ENCODE peak calls at places on chromosomes 13 and 19, in seven cellular contexts. One of them, this sample, is unnamed.

GRCh38 chr19:35206379-35206778 is 22.2 kb downstream of the FAM187B start:
- DNase-seq in colonic mucosa: no peak
- DNase-seq in psoas muscle: no peak
- DNase-seq in left ventricle myocardium inferior: no peak
- DNase-seq in fibroblast of lung: no peak
- DNase-seq in uterus: no peak
- DNase-seq in breast epithelium: no peak
- DNase-seq in this sample: no peak

GRCh38 chr13:65656740-65657329 is 1573.3 kb downstream of the PCDH9 start:
- DNase-seq in colonic mucosa: no peak
- DNase-seq in psoas muscle: no peak
- DNase-seq in left ventricle myocardium inferior: no peak
- DNase-seq in fibroblast of lung: peak
- DNase-seq in uterus: no peak
- DNase-seq in breast epithelium: no peak
- DNase-seq in this sample: no peak

GRCh38 chr13:102814025-102814607 is 15.2 kb downstream of the BIVM start:
- DNase-seq in colonic mucosa: no peak
- DNase-seq in psoas muscle: no peak
- DNase-seq in left ventricle myocardium inferior: no peak
- DNase-seq in fibroblast of lung: no peak
- DNase-seq in uterus: no peak
- DNase-seq in breast epithelium: no peak
- DNase-seq in this sample: no peak

GRCh38 chr19:9863759-9864158 is 28.6 kb downstream of the PIN1 start:
- DNase-seq in colonic mucosa: no peak
- DNase-seq in psoas muscle: no peak
- DNase-seq in left ventricle myocardium inferior: no peak
- DNase-seq in fibroblast of lung: no peak
- DNase-seq in uterus: no peak
- DNase-seq in breast epithelium: no peak
- DNase-seq in this sample: no peak

GRCh38 chr13:79678100-79678499 is 197.1 kb downstream of the NDFIP2 start:
- DNase-seq in colonic mucosa: no peak
- DNase-seq in psoas muscle: no peak
- DNase-seq in left ventricle myocardium inferior: no peak
- DNase-seq in fibroblast of lung: peak
- DNase-seq in uterus: no peak
- DNase-seq in breast epithelium: no peak
- DNase-seq in this sample: no peak

GRCh38 chr19:19866599-19867248 is 1.0 kb downstream of the ZNF253 start:
- DNase-seq in colonic mucosa: peak
- DNase-seq in psoas muscle: no peak
- DNase-seq in left ventricle myocardium inferior: no peak
- DNase-seq in fibroblast of lung: peak
- DNase-seq in uterus: no peak
- DNase-seq in breast epithelium: no peak
- DNase-seq in this sample: no peak

GRCh38 chr19:10747674-10748073 is 29.8 kb downstream of the DNM2 start:
- DNase-seq in colonic mucosa: peak
- DNase-seq in psoas muscle: no peak
- DNase-seq in left ventricle myocardium inferior: no peak
- DNase-seq in fibroblast of lung: no peak
- DNase-seq in uterus: no peak
- DNase-seq in breast epithelium: no peak
- DNase-seq in this sample: no peak

GRCh38 chr13:75180805-75181455 is 301.0 kb downstream of the TBC1D4 start:
- DNase-seq in colonic mucosa: no peak
- DNase-seq in psoas muscle: no peak
- DNase-seq in left ventricle myocardium inferior: no peak
- DNase-seq in fibroblast of lung: peak
- DNase-seq in uterus: no peak
- DNase-seq in breast epithelium: no peak
- DNase-seq in this sample: no peak

GRCh38 chr19:30799854-30800755 is 427.9 kb downstream of the ZNF536 start:
- DNase-seq in colonic mucosa: peak
- DNase-seq in psoas muscle: peak
- DNase-seq in left ventricle myocardium inferior: peak
- DNase-seq in fibroblast of lung: no peak
- DNase-seq in uterus: no peak
- DNase-seq in breast epithelium: no peak
- DNase-seq in this sample: no peak

GRCh38 chr13:35393886-35394285 is 82.6 kb downstream of the MAB21L1 start:
- DNase-seq in colonic mucosa: no peak
- DNase-seq in psoas muscle: no peak
- DNase-seq in left ventricle myocardium inferior: no peak
- DNase-seq in fibroblast of lung: no peak
- DNase-seq in uterus: no peak
- DNase-seq in breast epithelium: no peak
- DNase-seq in this sample: no peak

GRCh38 chr19:18726417-18726767 is 42.9 kb downstream of the CRTC1 start:
- DNase-seq in colonic mucosa: no peak
- DNase-seq in psoas muscle: no peak
- DNase-seq in left ventricle myocardium inferior: no peak
- DNase-seq in fibroblast of lung: no peak
- DNase-seq in uterus: no peak
- DNase-seq in breast epithelium: no peak
- DNase-seq in this sample: no peak

GRCh38 chr19:36482876-36483275 is 6.5 kb downstream of the ZNF566 start:
- DNase-seq in colonic mucosa: no peak
- DNase-seq in psoas muscle: no peak
- DNase-seq in left ventricle myocardium inferior: no peak
- DNase-seq in fibroblast of lung: no peak
- DNase-seq in uterus: no peak
- DNase-seq in breast epithelium: no peak
- DNase-seq in this sample: no peak

GRCh38 chr13:92224825-92225224 is 826.4 kb downstream of the GPC5 start:
- DNase-seq in colonic mucosa: no peak
- DNase-seq in psoas muscle: no peak
- DNase-seq in left ventricle myocardium inferior: no peak
- DNase-seq in fibroblast of lung: no peak
- DNase-seq in uterus: no peak
- DNase-seq in breast epithelium: no peak
- DNase-seq in this sample: no peak

GRCh38 chr13:100045355-100045754 is 43.5 kb upstream of the PCCA start:
- DNase-seq in colonic mucosa: no peak
- DNase-seq in psoas muscle: no peak
- DNase-seq in left ventricle myocardium inferior: no peak
- DNase-seq in fibroblast of lung: no peak
- DNase-seq in uterus: no peak
- DNase-seq in breast epithelium: no peak
- DNase-seq in this sample: no peak

GRCh38 chr13:110421061-110421460 is 114.0 kb downstream of the COL4A2 start:
- DNase-seq in colonic mucosa: no peak
- DNase-seq in psoas muscle: no peak
- DNase-seq in left ventricle myocardium inferior: no peak
- DNase-seq in fibroblast of lung: peak
- DNase-seq in uterus: no peak
- DNase-seq in breast epithelium: no peak
- DNase-seq in this sample: no peak

GRCh38 chr13:91398413-91399188 is at the start of gene GPC5:
- DNase-seq in colonic mucosa: peak
- DNase-seq in psoas muscle: peak
- DNase-seq in left ventricle myocardium inferior: peak
- DNase-seq in fibroblast of lung: peak
- DNase-seq in uterus: peak
- DNase-seq in breast epithelium: peak
- DNase-seq in this sample: no peak

GRCh38 chr13:41700790-41701310 is 243.5 kb downstream of the RGCC start:
- DNase-seq in colonic mucosa: no peak
- DNase-seq in psoas muscle: no peak
- DNase-seq in left ventricle myocardium inferior: no peak
- DNase-seq in fibroblast of lung: peak
- DNase-seq in uterus: peak
- DNase-seq in breast epithelium: no peak
- DNase-seq in this sample: no peak

GRCh38 chr13:104204177-104204576 is 1138.0 kb upstream of the SLC10A2 start:
- DNase-seq in colonic mucosa: no peak
- DNase-seq in psoas muscle: no peak
- DNase-seq in left ventricle myocardium inferior: no peak
- DNase-seq in fibroblast of lung: no peak
- DNase-seq in uterus: no peak
- DNase-seq in breast epithelium: no peak
- DNase-seq in this sample: no peak

GRCh38 chr19:29672933-29673336 is 7.7 kb downstream of the PLEKHF1 start:
- DNase-seq in colonic mucosa: no peak
- DNase-seq in psoas muscle: no peak
- DNase-seq in left ventricle myocardium inferior: no peak
- DNase-seq in fibroblast of lung: no peak
- DNase-seq in uterus: no peak
- DNase-seq in breast epithelium: peak
- DNase-seq in this sample: no peak

GRCh38 chr19:29673451-29674371 is 8.4 kb downstream of the PLEKHF1 start:
- DNase-seq in colonic mucosa: no peak
- DNase-seq in psoas muscle: no peak
- DNase-seq in left ventricle myocardium inferior: no peak
- DNase-seq in fibroblast of lung: no peak
- DNase-seq in uterus: no peak
- DNase-seq in breast epithelium: peak
- DNase-seq in this sample: no peak

GRCh38 chr19:29675120-29675649 is 9.9 kb downstream of the PLEKHF1 start:
- DNase-seq in colonic mucosa: no peak
- DNase-seq in psoas muscle: no peak
- DNase-seq in left ventricle myocardium inferior: no peak
- DNase-seq in fibroblast of lung: no peak
- DNase-seq in uterus: no peak
- DNase-seq in breast epithelium: peak
- DNase-seq in this sample: no peak

GRCh38 chr19:29675650-29676186 is 10.5 kb downstream of the PLEKHF1 start:
- DNase-seq in colonic mucosa: no peak
- DNase-seq in psoas muscle: no peak
- DNase-seq in left ventricle myocardium inferior: no peak
- DNase-seq in fibroblast of lung: no peak
- DNase-seq in uterus: no peak
- DNase-seq in breast epithelium: no peak
- DNase-seq in this sample: no peak

DNA sequence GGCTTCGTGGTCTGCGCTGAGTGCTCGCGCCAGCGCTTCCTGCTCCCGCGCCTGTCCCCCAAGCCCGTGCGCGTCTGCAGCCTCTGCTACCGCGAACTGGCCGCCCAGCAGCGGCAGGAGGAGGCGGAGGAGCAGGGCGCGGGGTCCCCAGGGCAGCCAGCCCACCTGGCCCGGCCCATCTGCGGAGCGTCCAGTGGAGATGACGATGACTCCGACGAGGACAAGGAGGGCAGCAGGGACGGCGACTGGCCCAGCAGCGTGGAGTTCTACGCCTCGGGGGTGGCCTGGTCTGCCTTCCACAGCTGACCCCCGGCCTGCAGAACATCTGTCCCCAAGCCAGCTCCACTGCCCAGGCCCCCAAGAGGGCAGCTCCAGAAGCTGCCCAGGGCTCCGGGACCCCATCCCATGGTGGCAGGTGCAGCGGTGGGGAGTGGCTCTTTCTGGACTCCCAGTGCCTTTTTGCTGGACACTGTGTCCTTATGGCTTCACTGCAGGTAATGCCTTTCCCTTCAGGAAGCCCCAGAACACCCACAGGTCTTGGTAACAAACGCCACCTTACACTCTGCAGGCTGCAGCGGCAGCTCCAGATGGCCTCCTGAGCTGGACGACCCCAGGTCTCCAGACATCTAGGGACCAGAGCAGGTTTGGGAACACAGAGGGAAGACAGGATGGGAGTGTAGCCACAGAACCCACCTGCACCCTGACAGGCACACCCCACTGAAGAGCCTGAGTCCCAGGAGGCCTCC is 9.3 kb downstream of the PLEKHF1 start:
- DNase-seq in colonic mucosa: no peak
- DNase-seq in psoas muscle: no peak
- DNase-seq in left ventricle myocardium inferior: no peak
- DNase-seq in fibroblast of lung: no peak
- DNase-seq in uterus: no peak
- DNase-seq in breast epithelium: peak
- DNase-seq in this sample: no peak
- H3K27ac ChIP-seq in colonic mucosa: no peak
- H3K27ac ChIP-seq in psoas muscle: peak
- H3K27ac ChIP-seq in left ventricle myocardium inferior: peak
- H3K27ac ChIP-seq in fibroblast of lung: no peak
- H3K27ac ChIP-seq in uterus: no peak
- H3K27ac ChIP-seq in breast epithelium: no peak
- H3K27ac ChIP-seq in this sample: no peak

GRCh38 chr19:3398114-3398899 is 31.9 kb downstream of the NFIC start:
- DNase-seq in colonic mucosa: peak
- DNase-seq in psoas muscle: peak
- DNase-seq in left ventricle myocardium inferior: peak
- DNase-seq in fibroblast of lung: peak
- DNase-seq in uterus: peak
- DNase-seq in breast epithelium: peak
- DNase-seq in this sample: no peak
- H3K27ac ChIP-seq in colonic mucosa: peak
- H3K27ac ChIP-seq in psoas muscle: peak
- H3K27ac ChIP-seq in left ventricle myocardium inferior: peak
- H3K27ac ChIP-seq in fibroblast of lung: peak
- H3K27ac ChIP-seq in uterus: peak
- H3K27ac ChIP-seq in breast epithelium: peak
- H3K27ac ChIP-seq in this sample: no peak

DNA sequence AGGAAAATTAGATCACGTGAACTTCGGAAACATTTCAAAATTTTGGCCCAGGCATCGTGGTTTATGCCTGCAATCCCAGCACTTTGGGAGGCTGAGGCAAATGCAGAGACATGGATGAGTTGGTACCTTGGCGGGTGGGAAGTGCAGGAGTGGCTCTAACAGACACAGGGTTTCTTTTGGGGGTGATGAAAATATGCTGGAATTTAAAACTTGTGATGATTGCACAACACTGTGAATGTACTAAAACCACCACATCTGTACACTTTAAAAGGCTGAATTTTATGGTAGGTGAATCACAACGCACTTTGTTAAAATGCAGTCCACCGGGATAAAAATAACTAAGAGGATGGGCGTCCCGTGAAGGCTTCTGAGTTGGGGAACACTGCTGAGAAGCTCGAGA is 47.2 kb downstream of the MLLT1 start:
- DNase-seq in colonic mucosa: no peak
- DNase-seq in psoas muscle: peak
- DNase-seq in left ventricle myocardium inferior: no peak
- DNase-seq in fibroblast of lung: peak
- DNase-seq in uterus: no peak
- DNase-seq in breast epithelium: no peak
- DNase-seq in this sample: no peak
- H3K27ac ChIP-seq in colonic mucosa: no peak
- H3K27ac ChIP-seq in psoas muscle: no peak
- H3K27ac ChIP-seq in left ventricle myocardium inferior: peak
- H3K27ac ChIP-seq in fibroblast of lung: peak
- H3K27ac ChIP-seq in uterus: peak
- H3K27ac ChIP-seq in breast epithelium: peak
- H3K27ac ChIP-seq in this sample: peak

GRCh38 chr13:23866420-23867026 is 22.7 kb downstream of the MIPEP start:
- DNase-seq in colonic mucosa: no peak
- DNase-seq in psoas muscle: no peak
- DNase-seq in left ventricle myocardium inferior: no peak
- DNase-seq in fibroblast of lung: peak
- DNase-seq in uterus: no peak
- DNase-seq in breast epithelium: no peak
- DNase-seq in this sample: no peak
- H3K27ac ChIP-seq in colonic mucosa: no peak
- H3K27ac ChIP-seq in psoas muscle: no peak
- H3K27ac ChIP-seq in left ventricle myocardium inferior: no peak
- H3K27ac ChIP-seq in fibroblast of lung: peak
- H3K27ac ChIP-seq in uterus: no peak
- H3K27ac ChIP-seq in breast epithelium: no peak
- H3K27ac ChIP-seq in this sample: no peak

This sample was measured in RWPE2.